ENCODE peak calls at places on chromosomes 13 and 19, in four cellular contexts. One of them, this sample, is unnamed.

GRCh38 chr19:23273022-23273593 is 22.9 kb upstream of the ZNF724 start:
- DNase-seq in GM12878: no peak
- DNase-seq in K562: no peak
- DNase-seq in HepG2: no peak
- DNase-seq in this sample: no peak

GRCh38 chr19:42286349-42287016 is 15.4 kb upstream of the PRR19 start:
- DNase-seq in HepG2: no peak
- DNase-seq in K562: peak; percentile 60
- DNase-seq in GM12878: no peak
- DNase-seq in this sample: no peak

GRCh38 chr13:112952759-112953541 is 16.1 kb upstream of the MCF2L start:
- DNase-seq in GM12878: no peak
- DNase-seq in HepG2: peak; percentile 73
- DNase-seq in K562: no peak
- DNase-seq in this sample: no peak

GRCh38 chr13:49641810-49642291 is 13.5 kb downstream of the ARL11 start:
- DNase-seq in HepG2: no peak
- DNase-seq in GM12878: no peak
- DNase-seq in K562: peak; percentile 37
- DNase-seq in this sample: no peak

GRCh38 chr19:38023245-38023644 is 116.2 kb downstream of the SIPA1L3 start:
- DNase-seq in K562: no peak
- DNase-seq in HepG2: no peak
- DNase-seq in GM12878: no peak
- DNase-seq in this sample: no peak

GRCh38 chr19:7301525-7301924 is 7.3 kb upstream of the INSR start:
- DNase-seq in K562: no peak
- DNase-seq in HepG2: no peak
- DNase-seq in GM12878: no peak
- DNase-seq in this sample: no peak

GRCh38 chr13:77980592-77980991 is 62.0 kb upstream of the EDNRB start:
- DNase-seq in K562: no peak
- DNase-seq in GM12878: no peak
- DNase-seq in HepG2: no peak
- DNase-seq in this sample: no peak

GRCh38 chr13:71590654-71591148 is 276.3 kb downstream of the DACH1 start:
- DNase-seq in K562: no peak
- DNase-seq in GM12878: no peak
- DNase-seq in HepG2: no peak
- DNase-seq in this sample: no peak

GRCh38 chr13:91347996-91348905 is 764 bp downstream of the MIR17HG start:
- DNase-seq in K562: peak; percentile 99
- DNase-seq in HepG2: no peak
- DNase-seq in GM12878: no peak
- DNase-seq in this sample: no peak

DNA sequence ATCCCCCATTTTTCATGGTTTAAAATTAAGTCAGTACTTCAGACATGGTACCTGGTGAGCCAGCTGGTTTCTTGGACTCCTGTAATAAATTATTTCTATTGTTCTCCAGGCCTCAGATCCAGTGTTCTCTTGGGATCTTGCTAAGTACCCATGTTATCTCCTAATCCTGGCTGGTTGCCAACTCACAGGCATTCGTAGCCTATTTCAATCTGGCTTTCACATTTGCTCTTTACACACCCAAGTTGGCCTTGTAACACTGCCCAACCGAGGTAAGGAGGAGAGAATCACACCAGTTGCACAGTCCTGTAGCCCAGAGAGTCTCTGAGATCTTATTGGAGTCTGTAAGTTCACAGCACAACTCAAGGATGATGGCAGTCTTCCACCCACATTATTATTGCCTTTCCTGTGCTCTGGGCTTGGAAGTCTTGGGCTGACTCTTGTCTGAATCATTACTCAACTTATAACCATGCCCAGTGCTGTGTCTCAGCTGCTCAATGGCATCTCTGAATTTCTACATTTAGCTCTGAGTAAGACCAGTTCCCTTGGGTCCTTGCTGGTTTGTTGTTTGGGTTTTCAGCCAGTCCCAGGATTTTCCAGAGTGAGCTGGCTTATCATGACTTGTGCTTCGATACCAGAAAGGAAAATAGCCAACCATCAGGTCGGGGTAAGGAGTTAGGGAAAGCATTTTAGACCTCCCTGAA is 76.6 kb upstream of the KLF12 start:
- DNase-seq in GM12878: no peak
- DNase-seq in HepG2: no peak
- DNase-seq in K562: no peak
- DNase-seq in this sample: no peak
- TF ChIP-seq RFX5 in GM12878: no peak
- TF ChIP-seq RFX5 in HepG2: no peak
- TF ChIP-seq RFX5 in K562: no peak
- TF ChIP-seq RFX5 in this sample: no peak

DNA sequence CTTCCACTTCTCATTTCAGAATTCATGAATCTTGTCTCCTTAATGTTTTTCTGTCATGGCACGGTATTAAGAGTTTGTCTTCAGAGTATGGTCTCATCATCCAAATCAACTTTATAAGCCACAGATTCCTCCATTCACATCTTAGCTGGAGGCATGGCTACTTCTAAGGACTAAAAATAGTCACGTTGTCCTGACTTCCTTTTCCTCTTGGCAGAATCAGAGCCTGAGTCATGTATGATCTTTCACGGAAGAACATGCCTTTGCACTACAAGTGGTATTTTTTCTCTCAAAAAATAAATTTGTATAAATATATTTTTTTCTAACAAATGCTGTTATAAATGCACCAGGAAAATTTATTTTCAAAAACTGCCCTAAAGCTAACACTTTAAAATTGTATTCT is 71.4 kb downstream of the ALOX5AP start:
- DNase-seq in GM12878: no peak
- DNase-seq in K562: no peak
- DNase-seq in HepG2: no peak
- DNase-seq in this sample: no peak
- TF ChIP-seq ATF3 in GM12878: no peak
- TF ChIP-seq ATF3 in K562: no peak
- TF ChIP-seq ATF3 in HepG2: no peak
- TF ChIP-seq ATF3 in this sample: no peak

GRCh38 chr19:46919324-46919723 is 58.5 kb downstream of the ARHGAP35 start:
- DNase-seq in HepG2: no peak
- DNase-seq in GM12878: no peak
- DNase-seq in K562: no peak
- DNase-seq in this sample: no peak
- TF ChIP-seq RFX5 in HepG2: no peak
- TF ChIP-seq RFX5 in GM12878: no peak
- TF ChIP-seq RFX5 in K562: no peak
- TF ChIP-seq RFX5 in this sample: no peak

GRCh38 chr19:3785938-3786824 is at the start of gene MATK:
- DNase-seq in HepG2: no peak
- DNase-seq in K562: peak; percentile 87
- DNase-seq in GM12878: no peak
- DNase-seq in this sample: no peak

GRCh38 chr19:3783660-3784584 is 2.3 kb downstream of the MATK start:
- DNase-seq in HepG2: peak; percentile 47
- DNase-seq in GM12878: no peak
- DNase-seq in K562: peak; percentile 37
- DNase-seq in this sample: no peak

GRCh38 chr19:3782903-3783302 is 3.3 kb downstream of the MATK start:
- DNase-seq in GM12878: no peak
- DNase-seq in K562: no peak
- DNase-seq in HepG2: no peak
- DNase-seq in this sample: no peak

GRCh38 chr19:3784607-3785463 is 1.3 kb downstream of the MATK start:
- DNase-seq in K562: no peak
- DNase-seq in HepG2: no peak
- DNase-seq in GM12878: no peak
- DNase-seq in this sample: no peak

GRCh38 chr19:3785464-3785937 is 680 bp downstream of the MATK start:
- DNase-seq in K562: peak; percentile 77
- DNase-seq in GM12878: no peak
- DNase-seq in HepG2: no peak
- DNase-seq in this sample: no peak
- TF ChIP-seq ATF3 in K562: no peak
- TF ChIP-seq ATF3 in GM12878: no peak
- TF ChIP-seq ATF3 in HepG2: no peak
- TF ChIP-seq ATF3 in this sample: no peak

GRCh38 chr13:110607675-110608224 is 7.6 kb upstream of the NAXD start:
- DNase-seq in GM12878: no peak
- DNase-seq in K562: no peak
- DNase-seq in HepG2: no peak
- DNase-seq in this sample: no peak

GRCh38 chr13:110615322-110616102 is at the start of gene NAXD:
- DNase-seq in K562: peak; percentile 90
- DNase-seq in HepG2: peak; percentile 89
- DNase-seq in GM12878: peak; percentile 62
- DNase-seq in this sample: peak; percentile 91

GRCh38 chr13:110616103-110617101 is 1.1 kb downstream of the NAXD start:
- DNase-seq in K562: peak; percentile 49
- DNase-seq in GM12878: no peak
- DNase-seq in HepG2: peak; percentile 26
- DNase-seq in this sample: no peak

GRCh38 chr13:110615005-110615321 is 382 bp upstream of the NAXD start:
- DNase-seq in HepG2: no peak
- DNase-seq in K562: no peak
- DNase-seq in GM12878: no peak
- DNase-seq in this sample: no peak

DNA sequence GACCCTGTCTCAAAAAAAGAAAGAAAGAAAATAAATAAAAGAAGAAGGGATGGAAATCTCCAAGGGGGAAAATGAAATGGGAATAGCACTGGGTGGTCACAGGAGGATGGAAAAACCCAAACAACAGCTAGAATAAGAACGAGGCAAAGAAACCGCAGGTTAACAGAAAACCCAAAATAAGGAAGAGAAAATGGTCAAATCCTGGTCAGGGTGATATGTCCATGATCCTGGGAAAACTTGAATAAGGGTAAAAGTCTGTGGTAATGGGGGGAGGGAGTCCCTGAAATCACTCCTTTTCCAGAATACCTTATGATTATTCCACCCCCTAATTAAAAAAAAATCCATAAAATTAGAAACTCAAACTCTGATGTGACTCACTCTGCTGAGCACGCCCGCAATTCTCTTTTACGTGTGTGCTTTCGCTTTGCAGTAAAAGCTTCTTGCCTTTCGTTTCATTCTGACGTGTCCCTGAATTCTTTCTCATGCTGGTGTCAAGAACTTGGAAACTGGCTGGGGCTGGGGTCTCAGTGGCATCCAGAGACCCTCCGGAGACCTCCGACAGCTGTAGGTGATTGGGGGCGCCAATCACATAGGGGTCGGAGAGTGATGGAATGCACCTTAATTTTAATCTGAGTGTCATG is 4.3 kb upstream of the NAXD start:
- DNase-seq in HepG2: no peak
- DNase-seq in K562: no peak
- DNase-seq in GM12878: peak; percentile 63
- DNase-seq in this sample: no peak
- TF ChIP-seq RFX5 in HepG2: no peak
- TF ChIP-seq RFX5 in K562: no peak
- TF ChIP-seq RFX5 in GM12878: no peak
- TF ChIP-seq RFX5 in this sample: no peak

GRCh38 chr19:2290441-2291184 is 8.6 kb upstream of the PEAK3 start:
- DNase-seq in GM12878: no peak
- DNase-seq in HepG2: no peak
- DNase-seq in K562: no peak
- DNase-seq in this sample: peak; percentile 79
- TF ChIP-seq ATF3 in GM12878: no peak
- TF ChIP-seq ATF3 in HepG2: no peak
- TF ChIP-seq ATF3 in K562: no peak
- TF ChIP-seq ATF3 in this sample: no peak

GRCh38 chr13:19864018-19864338 is 529 bp upstream of the ZMYM5 start:
- DNase-seq in K562: peak; percentile 68
- DNase-seq in GM12878: no peak
- DNase-seq in HepG2: no peak
- DNase-seq in this sample: no peak
- TF ChIP-seq RFX5 in K562: no peak
- TF ChIP-seq RFX5 in GM12878: no peak
- TF ChIP-seq RFX5 in HepG2: no peak
- TF ChIP-seq RFX5 in this sample: no peak

GRCh38 chr13:39422845-39423565 is 180.0 kb downstream of the LHFPL6 start:
- DNase-seq in HepG2: no peak
- DNase-seq in K562: no peak
- DNase-seq in GM12878: no peak
- DNase-seq in this sample: no peak
- TF ChIP-seq ATF3 in HepG2: no peak
- TF ChIP-seq ATF3 in K562: no peak
- TF ChIP-seq ATF3 in GM12878: no peak
- TF ChIP-seq ATF3 in this sample: no peak

GRCh38 chr19:34497112-34497805 is 15.7 kb downstream of the WTIP start:
- DNase-seq in GM12878: no peak
- DNase-seq in HepG2: no peak
- DNase-seq in K562: peak; percentile 5
- DNase-seq in this sample: no peak
- TF ChIP-seq RFX5 in GM12878: no peak
- TF ChIP-seq RFX5 in HepG2: no peak
- TF ChIP-seq RFX5 in K562: no peak
- TF ChIP-seq RFX5 in this sample: no peak

GRCh38 chr13:98576215-98576945 is 527 bp downstream of the STK24 start:
- DNase-seq in GM12878: no peak
- DNase-seq in HepG2: no peak
- DNase-seq in K562: peak; percentile 33
- DNase-seq in this sample: no peak
- TF ChIP-seq ATF3 in GM12878: no peak
- TF ChIP-seq ATF3 in HepG2: no peak
- TF ChIP-seq ATF3 in K562: no peak
- TF ChIP-seq ATF3 in this sample: no peak